ENCODE peak calls at places on chromosome 6, in eight cellular contexts. Z is body of pancreas, A is nephron progenitor cell, U is RWPE1, J is suprapubic skin, W is endothelial cell, L is thoracic aorta, X is foreskin keratinocyte. D is an unnamed sample.

GRCh38 chr6:33860706-33861474 is 57.1 kb upstream of the MLN start:
- DNase-seq in A (no peak), U (no peak), J (no peak), Z (peak), X (no peak), W (peak), L (no peak), D (no peak)

GRCh38 chr6:168091381-168092264 is 12.6 kb upstream of the FRMD1 start:
- DNase-seq in Z (no peak), X (no peak), J (no peak), L (no peak), U (no peak), A (no peak), W (no peak), D (peak)

GRCh38 chr6:135853986-135854385 is 2.5 kb downstream of the PDE7B start:
- DNase-seq in U (no peak), Z (no peak), W (no peak), A (no peak), J (no peak), L (no peak), X (no peak), D (no peak)

GRCh38 chr6:2971420-2972218 is at the start of gene SERPINB6:
- DNase-seq in X (no peak), L (peak), J (peak), W (peak), Z (peak), A (peak), U (peak), D (no peak)

GRCh38 chr6:14046476-14047068 is 71.0 kb upstream of the CD83 start:
- DNase-seq in X (no peak), L (no peak), W (peak), J (no peak), U (peak), Z (peak), A (peak), D (no peak)

GRCh38 chr6:52620906-52621190 is 44.0 kb upstream of the TRAM2 start:
- DNase-seq in A (no peak), J (no peak), Z (no peak), L (no peak), W (no peak), U (no peak), X (no peak), D (no peak)

GRCh38 chr6:139409026-139409425 is 34.6 kb upstream of the CITED2 start:
- DNase-seq in L (no peak), Z (no peak), W (no peak), J (no peak), A (no peak), X (peak), U (no peak), D (no peak)

GRCh38 chr6:16318538-16318937 is 80.2 kb downstream of the GMPR start:
- DNase-seq in A (no peak), J (no peak), U (peak), W (no peak), X (no peak), Z (no peak), L (peak), D (no peak)

GRCh38 chr6:8278562-8278961 is 156.8 kb downstream of the SLC35B3 start:
- DNase-seq in J (no peak), U (no peak), L (no peak), Z (no peak), A (no peak), W (no peak), X (no peak), D (no peak)

GRCh38 chr6:28980797-28981390 is 24.2 kb downstream of the ZNF311 start:
- DNase-seq in L (no peak), A (peak), Z (peak), W (peak), X (peak), J (no peak), U (peak), D (no peak)

GRCh38 chr6:90982581-90982980 is 395.7 kb upstream of the MAP3K7 start:
- DNase-seq in A (no peak), W (no peak), Z (no peak), X (no peak), U (no peak), L (no peak), J (no peak), D (no peak)

GRCh38 chr6:85404497-85405174 is 45.2 kb upstream of the NT5E start:
- DNase-seq in Z (peak), X (peak), L (peak), J (no peak), U (peak), W (no peak), A (no peak), D (no peak)

GRCh38 chr6:141290871-141291270 is 841.9 kb upstream of the GJE1 start:
- DNase-seq in Z (no peak), U (no peak), X (no peak), W (no peak), A (no peak), L (no peak), J (no peak), D (no peak)

GRCh38 chr6:136184738-136185137 is 65.4 kb downstream of the MTFR2 start:
- DNase-seq in J (no peak), Z (no peak), W (no peak), A (no peak), U (no peak), X (no peak), L (no peak), D (no peak)

GRCh38 chr6:170265655-170266054 is 25.2 kb downstream of the DLL1 start:
- DNase-seq in W (no peak), A (no peak), U (no peak), Z (peak), L (no peak), J (no peak), X (no peak), D (no peak)

GRCh38 chr6:33570806-33571636 is 9.1 kb downstream of the BAK1 start:
- DNase-seq in X (no peak), Z (peak), A (peak), W (peak), U (peak), L (no peak), J (peak), D (no peak)

GRCh38 chr6:17482711-17483110 is 89.3 kb downstream of the CAP2 start:
- DNase-seq in U (no peak), L (no peak), J (no peak), W (no peak), X (no peak), Z (no peak), A (no peak), D (no peak)

GRCh38 chr6:166633732-166634535 is 6.9 kb upstream of the RPS6KA2 start:
- DNase-seq in U (no peak), W (no peak), J (no peak), L (no peak), Z (peak), A (no peak), X (no peak), D (no peak)

GRCh38 chr6:4313044-4313686 is 177.8 kb upstream of the ECI2 start:
- DNase-seq in Z (peak), A (no peak), U (peak), X (peak), W (no peak), J (no peak), L (peak), D (no peak)

GRCh38 chr6:149717588-149718458 is at the start of gene LATS1:
- DNase-seq in L (peak), J (peak), W (peak), A (peak), X (peak), Z (peak), U (peak), D (peak)

GRCh38 chr6:44381739-44382138 is 5.8 kb upstream of the CDC5L start:
- DNase-seq in X (no peak), L (no peak), J (no peak), A (no peak), Z (peak), U (no peak), W (no peak), D (no peak)

GRCh38 chr6:79548310-79548709 is 11.1 kb upstream of the LCA5 start:
- DNase-seq in W (no peak), Z (peak), X (no peak), L (no peak), J (no peak), A (no peak), U (no peak), D (no peak)

GRCh38 chr6:81589465-81590313 is 162.8 kb downstream of the TENT5A start:
- DNase-seq in U (no peak), A (no peak), Z (peak), X (no peak), L (no peak), J (no peak), W (no peak), D (no peak)

GRCh38 chr6:122797537-122797936 is 8.5 kb downstream of the SMPDL3A start:
- DNase-seq in Z (no peak), A (no peak), U (no peak), L (no peak), W (no peak), J (no peak), X (no peak), D (no peak)

GRCh38 chr6:100456178-100456880 is 8.4 kb downstream of the SIM1 start:
- DNase-seq in W (no peak), U (no peak), X (no peak), L (no peak), Z (no peak), A (no peak), J (no peak), D (no peak)

GRCh38 chr6:44353336-44353735 is 10.9 kb downstream of the SPATS1 start:
- DNase-seq in U (no peak), W (no peak), A (no peak), L (no peak), X (no peak), Z (no peak), J (no peak), D (no peak)

GRCh38 chr6:44363377-44363926 is 21.0 kb downstream of the SPATS1 start:
- DNase-seq in J (no peak), U (no peak), W (no peak), Z (no peak), A (no peak), X (no peak), L (no peak), D (no peak)

GRCh38 chr6:41733707-41734665 is 1.4 kb downstream of the TFEB start:
- DNase-seq in J (no peak), L (no peak), W (peak), A (peak), X (no peak), U (peak), Z (peak), D (peak)
- TF ChIP-seq CTCF in J (no peak), L (no peak), W (no peak), A (no peak), X (peak), U (no peak), Z (no peak), D (no peak)

GRCh38 chr6:111566222-111566717 is 39.4 kb downstream of the TRAF3IP2 start:
- DNase-seq in U (no peak), X (no peak), A (no peak), W (no peak), J (no peak), Z (no peak), L (no peak), D (no peak)

GRCh38 chr6:111564482-111564945 is 41.2 kb downstream of the TRAF3IP2 start:
- DNase-seq in U (no peak), A (no peak), Z (peak), W (no peak), L (peak), J (no peak), X (no peak), D (no peak)

GRCh38 chr6:111563581-111563980 is 42.1 kb downstream of the TRAF3IP2 start:
- DNase-seq in Z (no peak), J (no peak), L (no peak), U (no peak), W (no peak), X (no peak), A (no peak), D (no peak)

GRCh38 chr6:111566873-111567517 is 38.7 kb downstream of the TRAF3IP2 start:
- DNase-seq in L (no peak), Z (no peak), A (peak), X (peak), W (peak), J (no peak), U (no peak), D (no peak)

GRCh38 chr6:111565316-111566221 is 40.1 kb downstream of the TRAF3IP2 start:
- DNase-seq in X (no peak), J (no peak), W (no peak), Z (peak), U (no peak), L (no peak), A (no peak), D (no peak)
- TF ChIP-seq CTCF in X (peak), J (peak), W (peak), Z (no peak), U (no peak), L (no peak), A (no peak), D (peak)

DNA sequence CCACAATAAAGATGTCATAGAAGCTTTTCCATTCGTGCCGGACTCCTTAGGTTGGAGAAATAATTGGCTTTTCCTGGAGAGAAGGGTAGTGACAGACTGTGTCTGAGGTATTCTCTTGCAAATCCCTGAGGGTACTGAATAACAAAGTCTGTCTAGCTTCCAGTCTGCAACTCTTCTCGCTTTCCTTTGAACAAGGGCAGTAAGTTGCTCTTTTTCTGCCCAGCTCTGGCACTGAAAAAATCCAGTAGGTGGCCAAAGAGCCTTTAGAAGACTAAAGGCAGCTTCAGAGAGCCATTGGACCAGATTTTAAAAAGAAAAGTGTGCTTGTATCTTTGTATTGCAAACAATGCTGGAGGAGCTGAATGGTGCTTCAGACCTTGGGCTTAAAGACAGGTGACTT is 20.7 kb upstream of the RREB1 start:
- DNase-seq in W (no peak), A (no peak), U (no peak), X (no peak), Z (no peak), L (no peak), J (no peak), D (no peak)
- TF ChIP-seq CTCF in W (no peak), A (no peak), U (peak), X (no peak), Z (no peak), L (no peak), J (no peak), D (peak)

GRCh38 chr6:32148722-32149576 is 2.8 kb downstream of the PRRT1 start:
- DNase-seq in Z (peak), L (no peak), W (peak), X (peak), U (peak), A (no peak), J (peak), D (no peak)
- TF ChIP-seq CTCF in Z (no peak), L (no peak), W (no peak), X (peak), U (peak), A (no peak), J (peak), D (no peak)

DNA sequence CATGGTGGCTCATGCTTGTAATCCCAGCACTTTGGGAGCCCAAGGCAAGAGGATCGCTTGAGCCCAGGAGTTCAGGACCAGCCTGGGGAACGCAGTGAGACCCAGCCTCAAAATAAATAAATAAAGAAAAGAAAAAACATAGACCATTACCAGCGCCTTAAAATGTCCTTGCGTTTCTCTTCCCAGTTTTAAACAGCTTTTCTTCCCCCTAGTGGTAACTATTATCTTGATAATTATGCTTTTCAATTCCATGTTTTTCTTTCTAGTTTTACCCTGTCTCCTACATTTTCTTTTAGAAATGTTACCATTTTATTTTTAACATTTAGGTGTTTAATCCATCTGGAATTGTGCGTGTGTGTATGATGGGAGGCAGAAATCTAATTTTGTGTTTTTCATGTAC is 24.4 kb downstream of the DNAH8 start:
- DNase-seq in J (no peak), X (no peak), W (no peak), L (no peak), A (no peak), U (no peak), Z (no peak), D (no peak)
- TF ChIP-seq CTCF in J (no peak), X (peak), W (peak), L (peak), A (peak), U (no peak), Z (no peak), D (peak)

DNA sequence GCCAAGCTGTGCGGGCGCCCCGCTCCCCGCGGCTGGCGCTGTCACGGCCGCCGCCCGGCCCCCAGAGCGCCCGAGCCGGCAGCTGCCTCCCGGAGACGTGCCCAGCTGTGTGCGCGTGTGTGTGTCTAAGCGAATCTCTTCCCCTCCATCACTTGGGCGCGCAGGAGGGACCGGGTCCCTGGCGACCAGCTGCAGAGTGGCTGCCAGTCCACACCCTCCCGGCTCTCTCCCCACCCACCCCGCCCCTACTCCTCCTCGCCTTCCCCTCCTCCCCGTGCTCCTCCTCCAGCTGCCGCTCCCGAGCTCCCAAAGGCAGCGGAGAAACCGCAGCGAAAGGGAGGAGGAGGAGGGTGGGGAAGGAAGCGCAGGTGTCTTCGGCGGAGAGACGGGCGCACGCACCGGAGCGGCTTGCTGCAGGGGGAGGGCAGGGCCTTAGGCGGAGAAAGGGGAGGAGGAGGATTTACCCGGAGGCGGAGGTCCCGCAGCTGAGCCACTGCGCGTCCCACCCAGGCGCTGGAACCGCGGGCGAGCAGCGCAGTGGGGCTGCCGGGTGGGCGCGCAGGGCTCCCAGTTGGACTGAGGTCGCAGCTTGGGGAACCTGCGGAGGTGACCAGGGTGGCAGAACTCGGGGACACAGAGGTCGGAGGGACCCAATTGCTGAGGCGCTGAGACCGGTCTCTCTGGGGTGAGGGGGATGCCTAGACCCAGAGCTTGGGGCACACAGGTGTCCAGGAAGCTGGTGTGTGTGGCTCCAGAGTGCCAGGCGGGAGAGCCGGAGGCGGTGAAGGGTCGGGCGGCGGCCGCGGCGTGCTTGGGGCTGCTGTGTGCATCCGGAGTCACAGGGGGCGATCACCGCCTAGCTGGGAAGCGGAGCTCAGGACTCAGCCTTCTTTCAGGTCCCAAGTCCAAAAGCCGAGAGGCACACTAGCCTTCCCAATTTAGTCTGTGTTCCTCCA is at the start of gene HS3ST5:
- DNase-seq in Z (peak), U (peak), L (no peak), X (no peak), A (peak), W (peak), J (no peak), D (peak)
- TF ChIP-seq CTCF in Z (no peak), U (no peak), L (peak), X (peak), A (peak), W (no peak), J (no peak), D (peak)

GRCh38 chr6:35731736-35732532 is 4.9 kb upstream of the ARMC12 start:
- DNase-seq in W (peak), A (peak), Z (peak), L (peak), X (peak), J (peak), U (peak), D (peak)
- TF ChIP-seq CTCF in W (no peak), A (no peak), Z (no peak), L (no peak), X (peak), J (no peak), U (peak), D (peak)

DNA sequence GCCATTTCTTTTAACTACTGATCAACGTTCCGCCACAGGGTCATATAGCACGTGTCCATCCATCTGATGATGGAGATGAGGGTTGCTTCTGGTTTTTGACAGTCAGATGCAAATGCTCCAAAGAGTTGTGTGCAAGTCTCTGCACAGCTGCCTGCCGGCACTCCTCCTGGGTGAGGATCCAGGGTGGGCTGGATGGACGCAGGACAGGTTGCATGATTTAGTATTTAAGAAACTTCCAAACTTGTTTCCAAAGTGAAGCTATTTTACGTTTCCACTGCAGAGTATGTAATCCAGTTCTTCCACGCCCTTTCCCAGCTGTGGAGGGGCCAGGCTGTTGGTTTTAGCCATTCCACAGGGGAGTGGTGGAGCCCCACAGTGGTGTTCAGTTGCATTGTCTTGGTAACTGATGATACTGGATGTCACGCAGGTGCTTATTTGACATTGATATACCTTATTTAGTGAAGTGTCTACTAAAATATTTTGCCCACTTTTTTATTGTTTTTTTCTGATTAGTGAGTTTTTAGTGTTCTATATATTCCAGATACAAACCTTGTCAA is 157.2 kb downstream of the THBS2 start:
- DNase-seq in X (no peak), J (no peak), U (no peak), A (no peak), L (no peak), W (no peak), Z (no peak), D (no peak)
- TF ChIP-seq CTCF in X (no peak), J (no peak), U (no peak), A (no peak), L (no peak), W (no peak), Z (no peak), D (peak)

D was measured in chondrocyte.